ENCODE peak calls at places on chromosomes 5 and 9, in seven cellular contexts. Z is endothelial cell of umbilical vein, G is Peyer's patch, I is heart left ventricle, S is uterus, V is HCT116, Q is stomach. J is an unnamed sample.

GRCh38 chr9:104779946-104780539 is 16.1 kb downstream of the NIPSNAP3B start:
- DNase-seq in Z (no peak), G (no peak), I (no peak), S (no peak), V (no peak), Q (no peak), J (no peak)

GRCh38 chr9:84785766-84786547 is 116.4 kb downstream of the NTRK2 start:
- DNase-seq in Z (no peak), G (no peak), I (no peak), S (no peak), V (no peak), Q (no peak), J (no peak)

GRCh38 chr9:86487222-86487841 is 133.1 kb upstream of the TUT7 start:
- DNase-seq in Z (peak; percentile 21), G (no peak), I (no peak), S (no peak), V (peak; percentile 31), Q (no peak), J (no peak)

GRCh38 chr9:26677965-26678745 is 214.4 kb downstream of the CAAP1 start:
- DNase-seq in Z (no peak), G (no peak), I (no peak), S (no peak), V (no peak), Q (no peak), J (no peak)

GRCh38 chr5:55708732-55709131 is 3.4 kb downstream of the SLC38A9 start:
- DNase-seq in Z (peak; percentile 7), G (no peak), I (no peak), S (no peak), V (no peak), Q (no peak), J (no peak)

GRCh38 chr9:92138157-92138959 is 23.1 kb upstream of the SPTLC1 start:
- DNase-seq in Z (peak; percentile 46), G (peak; percentile 82), I (peak; percentile 87), S (peak; percentile 72), V (no peak), Q (peak; percentile 75), J (peak; percentile 77)

GRCh38 chr9:83932001-83932400 is 10.8 kb upstream of the KIF27 start:
- DNase-seq in Z (no peak), G (no peak), I (no peak), S (no peak), V (no peak), Q (no peak), J (no peak)

GRCh38 chr9:106761493-106761892 is 101.5 kb upstream of the ZNF462 start:
- DNase-seq in Z (no peak), G (no peak), I (no peak), S (no peak), V (no peak), Q (no peak), J (no peak)

GRCh38 chr9:27888661-27889295 is 315.5 kb upstream of the C9orf72 start:
- DNase-seq in Z (no peak), G (peak; percentile 60), I (no peak), S (no peak), V (peak; percentile 7), Q (peak; percentile 25), J (peak; percentile 60)

GRCh38 chr9:135914921-135915320 is 7.6 kb upstream of the CAMSAP1 start:
- DNase-seq in Z (no peak), G (no peak), I (no peak), S (no peak), V (no peak), Q (no peak), J (no peak)

GRCh38 chr5:125229556-125229955 is 483.1 kb upstream of the ZNF608 start:
- DNase-seq in Z (no peak), G (no peak), I (no peak), S (no peak), V (no peak), Q (no peak), J (no peak)

GRCh38 chr9:93637886-93638285 is 61.5 kb downstream of the PHF2 start:
- DNase-seq in Z (no peak), G (no peak), I (no peak), S (no peak), V (no peak), Q (no peak), J (no peak)

GRCh38 chr5:160064979-160065619 is 54.2 kb downstream of the PWWP2A start:
- DNase-seq in Z (no peak), G (peak; percentile 77), I (no peak), S (no peak), V (no peak), Q (peak; percentile 69), J (no peak)

GRCh38 chr5:168486136-168486879 is at the start of gene RARS1:
- DNase-seq in Z (peak; percentile 94), G (peak; percentile 96), I (peak; percentile 96), S (peak; percentile 92), V (peak; percentile 85), Q (peak; percentile 94), J (peak; percentile 96)
- TF ChIP-seq POLR2A in Z (peak; percentile 94), G (peak; percentile 87), I (no peak), S (peak; percentile 28), V (peak; percentile 81), Q (no peak), J (no peak)

GRCh38 chr9:121292051-121292450 is 24.1 kb downstream of the GSN start:
- DNase-seq in Z (no peak), G (no peak), I (peak; percentile 35), S (no peak), V (no peak), Q (no peak), J (no peak)
- TF ChIP-seq POLR2A in Z (no peak), G (no peak), I (no peak), S (no peak), V (no peak), Q (no peak), J (no peak)

DNA sequence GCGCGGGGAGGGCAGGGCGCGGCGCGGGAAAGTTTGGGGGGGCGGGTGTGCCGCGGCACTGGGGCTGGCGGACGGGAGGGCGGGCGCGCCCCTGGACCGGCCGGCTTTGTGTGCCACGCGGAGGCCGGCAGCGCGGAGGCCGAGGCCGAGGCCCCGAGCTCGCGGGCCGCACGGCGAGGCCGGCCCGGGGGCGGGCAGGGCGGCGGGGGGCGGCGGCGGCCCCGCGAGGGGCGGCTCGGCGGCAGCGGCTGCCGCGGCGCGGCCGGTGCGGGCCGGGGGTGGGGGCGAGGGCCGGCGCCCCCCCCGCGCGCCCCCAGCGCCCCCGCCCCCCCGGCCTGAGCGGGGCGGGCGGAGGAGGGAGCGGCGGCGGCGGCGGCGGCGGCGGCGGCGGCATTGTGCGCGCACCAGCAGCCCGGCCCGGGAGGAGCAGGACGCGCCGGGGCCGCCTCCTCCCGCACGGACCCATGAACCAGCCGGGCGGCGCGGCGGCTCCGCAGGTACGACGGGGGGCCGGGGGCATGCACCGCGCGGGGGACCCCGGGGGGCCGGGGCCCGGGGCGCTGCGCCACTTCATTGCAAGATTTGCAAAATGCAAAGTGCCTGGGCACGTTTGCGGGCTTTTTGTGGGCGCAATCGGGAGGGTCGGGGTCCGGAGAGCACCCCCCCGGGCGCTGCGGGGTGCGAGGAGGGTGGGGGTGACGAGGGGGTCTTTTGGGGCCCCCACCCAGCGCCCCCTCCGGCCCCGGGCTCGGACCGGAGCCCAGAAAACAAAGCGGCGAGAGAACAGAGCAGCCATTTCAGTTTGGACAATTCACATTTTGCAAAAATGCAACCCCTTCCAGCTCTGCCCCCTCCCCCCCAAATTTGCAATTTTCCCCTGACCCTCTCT is at the start of gene ZNF618:
- DNase-seq in Z (peak; percentile 42), G (peak; percentile 53), I (peak; percentile 73), S (no peak), V (no peak), Q (peak; percentile 41), J (peak; percentile 37)
- TF ChIP-seq POLR2A in Z (no peak), G (no peak), I (no peak), S (no peak), V (no peak), Q (no peak), J (no peak)

DNA sequence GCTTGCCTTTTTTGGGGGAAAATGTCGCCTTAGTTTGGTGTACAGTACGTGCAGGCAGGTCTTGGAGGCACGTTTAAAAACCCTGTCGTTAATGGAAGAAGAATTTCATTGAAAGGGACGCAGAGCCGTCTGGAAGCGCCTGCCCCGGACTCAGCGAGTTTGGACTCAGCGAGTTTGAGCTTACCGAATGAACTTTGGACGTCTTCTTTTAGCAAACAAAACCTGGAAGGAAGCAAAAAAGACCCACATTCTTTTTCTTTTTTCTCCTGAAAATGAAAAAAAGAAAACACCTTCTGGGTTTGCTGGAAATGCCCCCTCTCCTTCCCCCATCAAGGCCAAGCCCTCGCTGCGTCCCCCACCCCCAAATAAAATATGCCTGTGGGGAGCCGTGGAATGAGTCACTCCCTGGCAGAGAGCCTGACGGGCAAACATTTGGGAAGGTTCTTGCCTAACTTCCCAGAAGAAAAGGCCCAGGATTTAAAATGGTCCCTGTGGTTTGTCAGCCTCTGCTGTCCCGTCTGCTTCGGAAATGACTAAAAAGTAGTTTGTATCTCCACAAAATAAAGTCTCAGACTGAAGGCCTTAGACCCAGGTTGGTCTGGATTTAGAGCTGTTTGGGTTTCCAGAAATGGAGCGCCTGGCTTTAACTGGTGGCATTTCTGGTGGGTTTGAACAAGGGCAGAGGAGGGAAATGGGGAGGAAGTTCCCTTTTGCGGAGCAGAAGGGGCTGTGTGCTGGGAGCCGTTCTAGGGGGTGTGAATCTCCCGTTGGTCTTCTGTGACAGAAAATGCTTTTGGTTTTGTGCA is 1.7 kb downstream of the NEK6 start:
- DNase-seq in Z (peak; percentile 77), G (peak; percentile 73), I (peak; percentile 79), S (peak; percentile 85), V (peak; percentile 54), Q (peak; percentile 84), J (peak; percentile 63)
- TF ChIP-seq POLR2A in Z (no peak), G (no peak), I (no peak), S (no peak), V (no peak), Q (no peak), J (no peak)

DNA sequence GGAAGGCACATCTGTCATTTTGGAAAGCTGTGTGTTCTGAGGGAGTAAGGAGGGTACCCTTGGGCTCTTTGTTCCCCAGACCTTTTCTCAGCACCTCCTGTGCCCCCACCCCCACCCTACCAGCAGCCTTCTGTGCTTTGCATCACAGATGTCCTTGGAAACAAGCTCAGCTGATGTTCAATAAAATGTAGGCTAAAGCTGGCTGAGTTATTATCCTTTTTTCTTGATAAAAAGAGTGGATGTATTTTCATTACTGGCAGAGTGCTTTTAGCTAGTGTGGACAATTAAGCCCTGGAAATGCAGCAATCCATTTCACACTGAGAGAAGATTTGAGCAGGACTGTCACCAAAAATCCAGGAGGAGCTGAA is 50.4 kb upstream of the CTNNA1 start:
- DNase-seq in Z (no peak), G (no peak), I (no peak), S (no peak), V (no peak), Q (no peak), J (no peak)
- TF ChIP-seq POLR2A in Z (no peak), G (no peak), I (no peak), S (no peak), V (no peak), Q (no peak), J (no peak)

GRCh38 chr9:120710110-120710981 is 3.9 kb downstream of the MEGF9 start:
- DNase-seq in Z (peak; percentile 35), G (peak; percentile 59), I (no peak), S (no peak), V (peak; percentile 52), Q (no peak), J (no peak)
- TF ChIP-seq POLR2A in Z (no peak), G (no peak), I (no peak), S (peak; percentile 37), V (no peak), Q (no peak), J (no peak)

GRCh38 chr9:128716581-128717254 is 7.2 kb downstream of the ZDHHC12 start:
- DNase-seq in Z (no peak), G (no peak), I (peak; percentile 14), S (no peak), V (no peak), Q (peak; percentile 49), J (no peak)
- TF ChIP-seq POLR2A in Z (no peak), G (no peak), I (no peak), S (no peak), V (no peak), Q (no peak), J (no peak)

J was measured in testis.